ENCODE peak calls at places on chromosome 1, in four cellular contexts. N, O, H and J are unnamed samples.

GRCh38 chr1:24586970-24587820 is 31.3 kb downstream of the NCMAP start:
- DNase-seq in H (peak; percentile 56), O (no peak), N (peak; percentile 48), J (no peak)

GRCh38 chr1:59752556-59753412 is 62.0 kb upstream of the HOOK1 start:
- DNase-seq in H (no peak), N (no peak), O (no peak), J (no peak)

GRCh38 chr1:208203848-208204609 is 40.2 kb downstream of the PLXNA2 start:
- DNase-seq in N (peak; percentile 74), H (no peak), O (no peak), J (no peak)

GRCh38 chr1:55138740-55139283 is 76.4 kb downstream of the USP24 start:
- DNase-seq in O (no peak), N (no peak), H (no peak), J (no peak)

GRCh38 chr1:2277741-2278488 is 49.8 kb downstream of the SKI start:
- DNase-seq in H (no peak), N (no peak), O (no peak), J (no peak)

GRCh38 chr1:187264995-187265602 is 436.4 kb downstream of the PLA2G4A start:
- DNase-seq in O (no peak), N (peak; percentile 75), H (no peak), J (peak; percentile 37)

GRCh38 chr1:94237291-94238226 is at the start of gene ARHGAP29:
- DNase-seq in O (no peak), N (peak; percentile 78), H (peak; percentile 16), J (peak; percentile 33)

GRCh38 chr1:231053493-231054162 is 13.6 kb upstream of the FAM89A start:
- DNase-seq in O (no peak), H (no peak), N (peak; percentile 83), J (no peak)

GRCh38 chr1:234958066-234958701 is 170.5 kb downstream of the TOMM20 start:
- DNase-seq in O (no peak), N (no peak), H (no peak), J (no peak)

GRCh38 chr1:154456631-154457030 is 45.4 kb upstream of the TDRD10 start:
- DNase-seq in N (no peak), H (no peak), O (no peak), J (no peak)

GRCh38 chr1:206739411-206740076 is 31.0 kb upstream of the IL19 start:
- DNase-seq in H (no peak), N (no peak), O (no peak), J (no peak)

GRCh38 chr1:221719987-221720386 is 21.9 kb downstream of the DUSP10 start:
- DNase-seq in O (no peak), H (no peak), N (no peak), J (no peak)

GRCh38 chr1:107934573-107934972 is 30.4 kb downstream of the VAV3 start:
- DNase-seq in H (no peak), O (no peak), N (no peak), J (no peak)

GRCh38 chr1:6300342-6301141 is 39.6 kb upstream of the GPR153 start:
- DNase-seq in O (no peak), H (no peak), N (no peak), J (no peak)

GRCh38 chr1:230682882-230683610 is 30.9 kb downstream of the AGT start:
- DNase-seq in N (peak; percentile 29), H (no peak), O (no peak), J (no peak)

GRCh38 chr1:25727819-25728286 is 72.1 kb upstream of the SELENON start:
- DNase-seq in O (no peak), H (no peak), N (no peak), J (no peak)

GRCh38 chr1:219555031-219555667 is 57.8 kb downstream of the ZC3H11B start:
- DNase-seq in O (no peak), N (peak; percentile 81), H (no peak), J (no peak)

GRCh38 chr1:201925301-201925567 is 21.1 kb downstream of the LMOD1 start:
- DNase-seq in O (no peak), N (no peak), H (no peak), J (no peak)

GRCh38 chr1:6409053-6409452 is 10.7 kb downstream of the HES2 start:
- DNase-seq in H (no peak), O (no peak), N (no peak), J (peak; percentile 16)